ENCODE peak calls at places on chromosomes 12 and 14, in five cellular contexts. R, J, V, M and G are unnamed samples.

GRCh38 chr12:129753596-129753995 is 150.2 kb downstream of the TMEM132D start:
- DNase-seq in R (no peak), J (no peak), M (no peak), V (no peak), G (no peak)

GRCh38 chr12:127655691-127656090 is 611.3 kb upstream of the TMEM132C start:
- DNase-seq in M (no peak), V (no peak), R (no peak), J (no peak), G (no peak)

GRCh38 chr14:85959063-85959462 is 429.1 kb downstream of the FLRT2 start:
- DNase-seq in M (no peak), V (no peak), J (no peak), R (no peak), G (no peak)

GRCh38 chr12:76883826-76884225 is 5.0 kb upstream of the CSRP2 start:
- DNase-seq in V (no peak), R (no peak), J (no peak), M (no peak), G (no peak)

GRCh38 chr12:84134797-84135366 is 777.7 kb downstream of the SLC6A15 start:
- DNase-seq in M (no peak), R (no peak), J (no peak), V (no peak), G (no peak)

GRCh38 chr12:124734224-124734788 is 129.4 kb downstream of the SCARB1 start:
- DNase-seq in R (peak), M (no peak), V (no peak), J (peak), G (no peak)

GRCh38 chr12:111434680-111435338 is 29.1 kb downstream of the SH2B3 start:
- DNase-seq in R (no peak), J (no peak), V (no peak), M (peak), G (no peak)

GRCh38 chr14:75150150-75150549 is 23.3 kb upstream of the NEK9 start:
- DNase-seq in J (no peak), R (no peak), V (no peak), M (no peak), G (no peak)

GRCh38 chr12:51994959-51995358 is 11.8 kb upstream of the TAMALIN start:
- DNase-seq in R (peak), J (no peak), V (no peak), M (no peak), G (no peak)

GRCh38 chr12:51393676-51394545 is 2.7 kb upstream of the GALNT6 start:
- DNase-seq in J (no peak), V (no peak), M (peak), R (no peak), G (no peak)

GRCh38 chr12:31970199-31970598 is 11.0 kb downstream of the RESF1 start:
- DNase-seq in V (no peak), J (no peak), R (no peak), M (no peak), G (no peak)

GRCh38 chr14:104732355-104732804 is 8.4 kb downstream of the ADSS1 start:
- DNase-seq in J (peak), R (no peak), V (no peak), M (no peak), G (no peak)

GRCh38 chr14:101965145-101965531 is 765 bp downstream of the DYNC1H1 start:
- DNase-seq in J (peak), V (peak), M (peak), R (peak), G (peak)

GRCh38 chr14:54312166-54312801 is 84.5 kb upstream of the CDKN3 start:
- DNase-seq in R (peak), J (no peak), V (no peak), M (no peak), G (no peak)

GRCh38 chr14:93246534-93246933 is 39.5 kb downstream of the UBR7 start:
- DNase-seq in R (no peak), J (no peak), V (no peak), M (no peak), G (no peak)

GRCh38 chr14:93458234-93458633 is 27.5 kb downstream of the UNC79 start:
- DNase-seq in R (no peak), M (no peak), J (no peak), V (no peak), G (no peak)

GRCh38 chr14:23577004-23577681 is 1.4 kb downstream of the JPH4 start:
- DNase-seq in V (no peak), J (no peak), R (peak), M (peak), G (peak)

GRCh38 chr14:31965735-31966598 is 111.1 kb upstream of the ARHGAP5 start:
- DNase-seq in M (no peak), R (peak), V (peak), J (no peak), G (no peak)

GRCh38 chr12:116276433-116277216 is 868 bp downstream of the MED13L start:
- DNase-seq in V (peak), J (peak), R (peak), M (peak), G (peak)

GRCh38 chr12:57127710-57128518 is at the start of gene LRP1:
- DNase-seq in J (peak), V (peak), R (peak), M (peak), G (peak)